ENCODE peak calls at places on chromosomes 1 and 21, in seven cellular contexts. H is foreskin fibroblast; I is tibial nerve; Z is CD4-positive, alpha-beta memory T cell; C is small intestine; F is BE2C; M is NB4. S is an unnamed sample.

GRCh38 chr21:26739189-26739588 is 106.0 kb downstream of the ADAMTS1 start:
- DNase-seq in F (no peak), C (no peak), I (no peak), H (no peak), Z (no peak), M (no peak), S (no peak)

GRCh38 chr1:243924188-243924587 is 74.1 kb upstream of the AKT3 start:
- DNase-seq in Z (no peak), C (no peak), H (peak), M (no peak), I (no peak), F (no peak), S (no peak)

GRCh38 chr21:44525431-44526095 is 14.4 kb downstream of the KRTAP10-1 start:
- DNase-seq in I (no peak), H (no peak), C (no peak), F (peak), M (no peak), Z (no peak), S (no peak)

GRCh38 chr1:2310332-2311183 is 80.8 kb downstream of the MORN1 start:
- DNase-seq in C (no peak), I (no peak), F (no peak), Z (no peak), H (no peak), M (no peak), S (no peak)

GRCh38 chr21:26887241-26887640 is 42.0 kb upstream of the ADAMTS1 start:
- DNase-seq in Z (no peak), F (no peak), H (peak), I (no peak), C (no peak), M (no peak), S (no peak)

GRCh38 chr1:41917835-41918449 is 780 bp downstream of the HIVEP3 start:
- DNase-seq in F (peak), I (no peak), M (no peak), H (peak), C (no peak), Z (peak), S (peak)

GRCh38 chr1:63867429-63868176 is 93.8 kb downstream of the ROR1 start:
- DNase-seq in M (no peak), F (no peak), Z (no peak), H (no peak), C (no peak), I (no peak), S (no peak)

GRCh38 chr1:32186077-32186476 is 6.6 kb downstream of the TXLNA start:
- DNase-seq in H (no peak), I (no peak), M (peak), C (no peak), Z (no peak), F (no peak), S (no peak)

GRCh38 chr1:243731301-243731891 is 118.6 kb downstream of the AKT3 start:
- DNase-seq in C (peak), H (no peak), Z (no peak), I (peak), F (no peak), M (peak), S (no peak)

GRCh38 chr1:174968750-174969244 is 30.9 kb upstream of the CACYBP start:
- DNase-seq in Z (peak), I (no peak), F (no peak), H (peak), C (peak), M (peak), S (peak)

GRCh38 chr1:173867141-173867752 is 542 bp downstream of the GAS5 start:
- DNase-seq in H (no peak), F (peak), Z (peak), C (no peak), M (no peak), I (no peak), S (no peak)

GRCh38 chr1:4694492-4694891 is 40.1 kb downstream of the AJAP1 start:
- DNase-seq in H (no peak), F (no peak), C (no peak), Z (no peak), I (no peak), M (no peak), S (no peak)

GRCh38 chr1:12088607-12089006 is 25.5 kb downstream of the TNFRSF8 start:
- DNase-seq in I (no peak), H (no peak), Z (peak), F (no peak), C (no peak), M (peak), S (peak)

GRCh38 chr21:42381347-42381984 is 14.4 kb downstream of the TMPRSS3 start:
- DNase-seq in F (peak), I (no peak), Z (peak), M (peak), C (peak), H (peak), S (peak)

GRCh38 chr1:15345711-15346355 is 63.9 kb upstream of the EFHD2 start:
- DNase-seq in C (peak), H (no peak), M (peak), Z (peak), F (no peak), I (no peak), S (no peak)

GRCh38 chr1:47635597-47635996 is 197.8 kb downstream of the FOXD2 start:
- DNase-seq in C (no peak), M (no peak), I (no peak), Z (no peak), F (no peak), H (no peak), S (no peak)

GRCh38 chr1:41681331-41682136 is 197.1 kb upstream of the EDN2 start:
- DNase-seq in M (no peak), F (no peak), H (peak), I (peak), C (no peak), Z (no peak), S (no peak)

GRCh38 chr1:117605811-117606607 is at the start of gene TENT5C:
- DNase-seq in M (peak), C (peak), F (peak), H (peak), I (peak), Z (peak), S (peak)

GRCh38 chr1:235417101-235417697 is 50.0 kb downstream of the TBCE start:
- DNase-seq in I (peak), M (peak), Z (peak), F (peak), H (peak), C (peak), S (peak)

GRCh38 chr1:179794669-179795068 is 51.6 kb downstream of the FAM163A start:
- DNase-seq in F (peak), I (no peak), C (peak), H (no peak), Z (no peak), M (peak), S (peak)

GRCh38 chr1:48765335-48765734 is 11.4 kb downstream of the BEND5 start:
- DNase-seq in C (no peak), M (no peak), I (no peak), F (no peak), H (no peak), Z (no peak), S (no peak)

GRCh38 chr1:93753766-93754763 is 72.4 kb upstream of the BCAR3 start:
- DNase-seq in I (no peak), H (peak), M (no peak), C (no peak), Z (no peak), F (no peak), S (no peak)

DNA sequence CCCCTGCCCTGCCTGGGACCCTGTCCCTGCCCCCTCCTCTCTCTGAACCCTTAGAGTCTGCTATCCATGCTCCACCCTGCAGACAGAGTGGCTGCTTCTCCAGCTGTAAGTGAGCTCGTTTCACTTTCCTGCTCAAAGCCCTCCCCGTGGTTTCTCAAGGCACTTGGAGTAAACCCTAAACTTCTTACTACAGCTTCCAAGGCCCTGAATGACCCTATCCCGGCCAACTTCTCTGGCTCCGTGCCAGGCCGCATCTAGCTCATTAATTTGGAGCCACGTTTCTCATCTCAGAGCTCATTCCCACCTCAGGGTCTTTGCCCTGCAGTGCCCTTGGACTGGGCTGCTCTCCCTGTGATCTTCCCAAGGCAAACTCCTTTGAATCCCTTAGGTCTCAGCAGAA is 235.1 kb upstream of the RUNX1 start:
- DNase-seq in I (no peak), C (no peak), M (no peak), Z (no peak), H (no peak), F (no peak), S (no peak)
- H3K4me3 ChIP-seq in I (no peak), C (no peak), M (no peak), Z (no peak), H (no peak), F (no peak), S (no peak)

GRCh38 chr1:167517535-167518330 is 596 bp downstream of the CD247 start:
- DNase-seq in I (no peak), C (no peak), M (no peak), Z (peak), F (peak), H (no peak), S (no peak)

GRCh38 chr1:167516404-167517388 is 1.6 kb downstream of the CD247 start:
- DNase-seq in C (no peak), H (no peak), I (no peak), Z (peak), F (no peak), M (no peak), S (peak)

GRCh38 chr1:167514278-167514677 is 4.1 kb downstream of the CD247 start:
- DNase-seq in F (no peak), C (no peak), I (no peak), H (no peak), Z (no peak), M (no peak), S (no peak)

GRCh38 chr1:167515461-167515860 is 2.9 kb downstream of the CD247 start:
- DNase-seq in H (no peak), F (no peak), C (no peak), Z (no peak), I (no peak), M (no peak), S (no peak)

DNA sequence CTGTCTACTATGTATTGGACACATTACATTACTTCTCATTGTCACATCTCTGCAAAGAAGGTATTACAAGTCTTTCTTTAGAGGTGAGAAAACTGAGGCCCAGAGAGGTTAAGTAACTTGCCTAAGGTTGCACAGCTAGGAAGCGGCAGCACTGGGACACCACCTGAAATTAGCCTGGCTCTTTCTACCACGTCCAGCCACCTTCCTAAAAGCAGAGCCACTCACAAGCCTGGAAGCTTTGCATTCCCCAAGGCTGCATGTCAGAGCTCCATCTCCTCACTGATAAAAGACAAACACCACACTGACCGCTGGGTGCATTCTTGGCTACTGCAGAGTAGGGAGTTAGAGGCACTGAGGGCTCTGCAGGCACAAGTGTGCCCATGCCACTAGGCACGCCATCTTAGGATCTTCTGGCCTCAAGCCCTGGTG is 2.4 kb downstream of the CD247 start:
- DNase-seq in Z (no peak), I (no peak), M (no peak), H (no peak), C (no peak), F (no peak), S (no peak)
- H3K4me3 ChIP-seq in Z (peak), I (no peak), M (no peak), H (no peak), C (peak), F (no peak), S (peak)

GRCh38 chr1:184225501-184226487 is 161.0 kb upstream of the C1orf21 start:
- DNase-seq in Z (no peak), M (no peak), F (no peak), I (no peak), H (no peak), C (no peak), S (no peak)
- H3K4me3 ChIP-seq in Z (no peak), M (no peak), F (no peak), I (no peak), H (no peak), C (no peak), S (no peak)

GRCh38 chr21:46184625-46185555 is 631 bp upstream of the SPATC1L start:
- DNase-seq in M (peak), Z (peak), C (peak), H (peak), F (peak), I (peak), S (peak)
- H3K4me3 ChIP-seq in M (no peak), Z (peak), C (peak), H (peak), F (peak), I (peak), S (peak)

S was measured in Jurkat, Clone E6-1.